ENCODE peak calls at places on chromosome 1, in five cellular contexts. One of them, this sample, is unnamed.

GRCh38 chr1:47998396-47998990 is 1.3 kb upstream of the TRABD2B start:
- ATAC-seq in K562: no peak
- ATAC-seq in GM12878: no peak
- ATAC-seq in HepG2: no peak
- ATAC-seq in upper lobe of left lung: no peak
- ATAC-seq in this sample: no peak

GRCh38 chr1:201259476-201260235 is 23.6 kb upstream of the PKP1 start:
- ATAC-seq in K562: peak
- ATAC-seq in GM12878: no peak
- ATAC-seq in HepG2: no peak
- ATAC-seq in upper lobe of left lung: peak
- ATAC-seq in this sample: peak

GRCh38 chr1:111615874-111616715 is 3.5 kb upstream of the RAP1A start:
- ATAC-seq in K562: no peak
- ATAC-seq in GM12878: peak
- ATAC-seq in HepG2: no peak
- ATAC-seq in upper lobe of left lung: no peak
- ATAC-seq in this sample: no peak

GRCh38 chr1:245019904-245020486 is 134.8 kb upstream of the KIF26B start:
- ATAC-seq in K562: peak
- ATAC-seq in GM12878: peak
- ATAC-seq in HepG2: no peak
- ATAC-seq in upper lobe of left lung: no peak
- ATAC-seq in this sample: no peak

GRCh38 chr1:115373305-115373704 is 35.3 kb upstream of the NGF start:
- ATAC-seq in K562: no peak
- ATAC-seq in GM12878: no peak
- ATAC-seq in HepG2: no peak
- ATAC-seq in upper lobe of left lung: peak
- ATAC-seq in this sample: no peak

GRCh38 chr1:176854725-176855433 is 309.6 kb downstream of the ASTN1 start:
- ATAC-seq in K562: no peak
- ATAC-seq in GM12878: no peak
- ATAC-seq in HepG2: no peak
- ATAC-seq in upper lobe of left lung: no peak
- ATAC-seq in this sample: no peak

GRCh38 chr1:234709473-234710279 is 99.7 kb upstream of the IRF2BP2 start:
- ATAC-seq in K562: peak
- ATAC-seq in GM12878: no peak
- ATAC-seq in HepG2: peak
- ATAC-seq in upper lobe of left lung: peak
- ATAC-seq in this sample: peak

GRCh38 chr1:151391079-151391563 is 8.3 kb upstream of the PSMB4 start:
- ATAC-seq in K562: no peak
- ATAC-seq in GM12878: no peak
- ATAC-seq in HepG2: no peak
- ATAC-seq in upper lobe of left lung: no peak
- ATAC-seq in this sample: no peak

GRCh38 chr1:70227439-70227838 is 6.3 kb downstream of the SRSF11 start:
- ATAC-seq in K562: peak
- ATAC-seq in GM12878: peak
- ATAC-seq in HepG2: peak
- ATAC-seq in upper lobe of left lung: no peak
- ATAC-seq in this sample: no peak

GRCh38 chr1:23747947-23748346 is 4.7 kb downstream of the ELOA start:
- ATAC-seq in K562: no peak
- ATAC-seq in GM12878: no peak
- ATAC-seq in HepG2: no peak
- ATAC-seq in upper lobe of left lung: no peak
- ATAC-seq in this sample: no peak

GRCh38 chr1:19981170-19981506 is 1.7 kb upstream of the PLA2G2A start:
- ATAC-seq in K562: no peak
- ATAC-seq in GM12878: no peak
- ATAC-seq in HepG2: no peak
- ATAC-seq in upper lobe of left lung: no peak
- ATAC-seq in this sample: no peak

GRCh38 chr1:29673669-29674624 is 437.6 kb downstream of the PTPRU start:
- ATAC-seq in K562: no peak
- ATAC-seq in GM12878: no peak
- ATAC-seq in HepG2: no peak
- ATAC-seq in upper lobe of left lung: no peak
- ATAC-seq in this sample: no peak

GRCh38 chr1:198575715-198576641 is 35.5 kb upstream of the ATP6V1G3 start:
- ATAC-seq in K562: no peak
- ATAC-seq in GM12878: peak
- ATAC-seq in HepG2: no peak
- ATAC-seq in upper lobe of left lung: no peak
- ATAC-seq in this sample: no peak

GRCh38 chr1:110523011-110523410 is 4.0 kb upstream of the KCNA10 start:
- ATAC-seq in K562: no peak
- ATAC-seq in GM12878: no peak
- ATAC-seq in HepG2: no peak
- ATAC-seq in upper lobe of left lung: no peak
- ATAC-seq in this sample: peak

GRCh38 chr1:205492774-205493173 is 11.7 kb upstream of the CDK18 start:
- ATAC-seq in K562: no peak
- ATAC-seq in GM12878: no peak
- ATAC-seq in HepG2: peak
- ATAC-seq in upper lobe of left lung: no peak
- ATAC-seq in this sample: peak

GRCh38 chr1:83802023-83802422 is 196.9 kb downstream of the TTLL7 start:
- ATAC-seq in K562: no peak
- ATAC-seq in GM12878: no peak
- ATAC-seq in HepG2: no peak
- ATAC-seq in upper lobe of left lung: no peak
- ATAC-seq in this sample: no peak

GRCh38 chr1:45880930-45881329 is 77.5 kb downstream of the MAST2 start:
- ATAC-seq in K562: no peak
- ATAC-seq in GM12878: no peak
- ATAC-seq in HepG2: no peak
- ATAC-seq in upper lobe of left lung: no peak
- ATAC-seq in this sample: no peak

GRCh38 chr1:94942171-94943128 is 15.5 kb upstream of the CNN3 start:
- ATAC-seq in K562: no peak
- ATAC-seq in GM12878: peak
- ATAC-seq in HepG2: peak
- ATAC-seq in upper lobe of left lung: peak
- ATAC-seq in this sample: no peak

GRCh38 chr1:115557715-115558114 is 84.1 kb upstream of the VANGL1 start:
- ATAC-seq in K562: no peak
- ATAC-seq in GM12878: no peak
- ATAC-seq in HepG2: no peak
- ATAC-seq in upper lobe of left lung: no peak
- ATAC-seq in this sample: no peak

GRCh38 chr1:53948291-53948690 is 2.1 kb downstream of the LRRC42 start:
- ATAC-seq in K562: no peak
- ATAC-seq in GM12878: no peak
- ATAC-seq in HepG2: no peak
- ATAC-seq in upper lobe of left lung: no peak
- ATAC-seq in this sample: no peak

DNA sequence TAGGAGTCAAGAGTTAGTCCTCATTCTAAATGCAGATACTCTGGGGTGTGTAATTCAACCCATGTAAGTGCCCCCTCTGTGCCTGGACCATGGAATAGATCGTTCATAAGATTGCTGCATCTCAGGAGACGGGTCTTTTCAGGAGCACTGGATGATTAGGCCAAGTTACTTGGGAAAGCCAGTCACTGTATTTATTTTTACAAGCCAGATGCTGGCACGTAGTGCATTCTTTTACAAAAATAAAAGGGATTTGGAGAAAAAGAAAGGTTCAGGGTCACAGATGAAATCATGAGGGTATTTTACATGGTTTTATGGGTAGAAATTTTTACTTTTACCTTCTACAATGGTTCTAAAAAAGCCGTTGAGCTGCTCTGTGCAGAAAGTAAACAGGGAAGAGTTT is 102.6 kb upstream of the UBE2U start:
- ATAC-seq in K562: no peak
- ATAC-seq in GM12878: no peak
- ATAC-seq in HepG2: no peak
- ATAC-seq in upper lobe of left lung: no peak
- ATAC-seq in this sample: no peak
- H3K27ac ChIP-seq in K562: no peak
- H3K27ac ChIP-seq in GM12878: no peak
- H3K27ac ChIP-seq in HepG2: no peak
- H3K27ac ChIP-seq in upper lobe of left lung: no peak
- H3K27ac ChIP-seq in this sample: no peak

GRCh38 chr1:202709276-202710041 is 795 bp downstream of the SYT2 start:
- ATAC-seq in K562: peak
- ATAC-seq in GM12878: no peak
- ATAC-seq in HepG2: peak
- ATAC-seq in upper lobe of left lung: no peak
- ATAC-seq in this sample: no peak

GRCh38 chr1:202711949-202712635 is 1.8 kb upstream of the SYT2 start:
- ATAC-seq in K562: no peak
- ATAC-seq in GM12878: no peak
- ATAC-seq in HepG2: no peak
- ATAC-seq in upper lobe of left lung: no peak
- ATAC-seq in this sample: no peak

GRCh38 chr1:202713110-202713509 is 2.9 kb upstream of the SYT2 start:
- ATAC-seq in K562: no peak
- ATAC-seq in GM12878: no peak
- ATAC-seq in HepG2: no peak
- ATAC-seq in upper lobe of left lung: no peak
- ATAC-seq in this sample: no peak

GRCh38 chr1:202708456-202709275 is 1.6 kb downstream of the SYT2 start:
- ATAC-seq in K562: no peak
- ATAC-seq in GM12878: no peak
- ATAC-seq in HepG2: no peak
- ATAC-seq in upper lobe of left lung: no peak
- ATAC-seq in this sample: no peak

DNA sequence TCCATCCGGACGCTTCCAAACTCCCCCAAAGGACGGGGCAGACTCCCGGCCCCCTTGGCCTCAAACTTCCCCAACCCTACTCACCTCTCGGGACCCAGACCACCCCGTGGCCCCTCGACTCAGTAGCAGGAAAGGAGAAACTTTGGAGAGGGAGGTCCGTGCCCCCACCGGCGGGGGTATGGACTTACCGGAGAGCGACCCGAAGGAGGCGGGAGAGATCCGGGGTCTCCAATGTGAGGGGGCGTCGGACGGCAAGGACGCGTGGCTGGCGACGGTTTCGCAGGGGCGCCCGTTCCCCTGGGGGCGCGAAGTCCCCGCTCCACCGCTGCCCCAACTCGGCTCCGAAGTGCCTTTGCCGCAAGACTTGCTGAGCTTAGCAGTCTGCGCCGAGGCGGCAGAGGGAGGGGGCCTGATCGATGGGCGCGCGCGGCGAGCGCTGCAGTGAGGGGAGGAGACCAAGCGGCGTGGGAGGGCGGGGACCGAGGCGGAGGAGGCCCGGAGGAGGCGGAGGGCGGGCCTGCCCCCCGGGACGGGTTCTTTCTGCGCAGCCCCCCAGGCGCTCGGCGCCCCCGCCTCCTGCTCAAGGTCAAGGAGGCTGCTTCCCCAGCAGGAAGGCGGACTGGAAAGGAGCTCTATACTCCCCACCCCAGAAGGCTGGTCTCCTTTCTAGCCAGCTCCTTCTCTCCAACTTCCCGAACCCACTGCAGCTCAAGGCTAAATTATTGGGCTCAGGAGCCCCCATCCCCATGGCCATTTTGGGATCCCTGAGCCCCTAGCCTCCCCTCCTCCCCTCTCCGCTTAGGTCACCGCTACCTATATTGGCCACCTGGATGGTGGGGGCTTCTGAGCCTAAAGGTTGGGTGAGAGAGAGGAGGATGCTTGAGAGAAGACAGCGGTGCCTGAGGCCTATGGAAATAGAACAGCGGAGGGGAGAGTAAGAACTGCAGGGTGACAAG is at the start of gene SYT2:
- ATAC-seq in K562: peak
- ATAC-seq in GM12878: peak
- ATAC-seq in HepG2: peak
- ATAC-seq in upper lobe of left lung: peak
- ATAC-seq in this sample: peak
- TF ChIP-seq POLR2AphosphoS5 in K562: no peak
- TF ChIP-seq POLR2AphosphoS5 in GM12878: no peak
- TF ChIP-seq POLR2AphosphoS5 in HepG2: no peak
- TF ChIP-seq POLR2AphosphoS5 in upper lobe of left lung: no peak
- TF ChIP-seq POLR2AphosphoS5 in this sample: no peak

DNA sequence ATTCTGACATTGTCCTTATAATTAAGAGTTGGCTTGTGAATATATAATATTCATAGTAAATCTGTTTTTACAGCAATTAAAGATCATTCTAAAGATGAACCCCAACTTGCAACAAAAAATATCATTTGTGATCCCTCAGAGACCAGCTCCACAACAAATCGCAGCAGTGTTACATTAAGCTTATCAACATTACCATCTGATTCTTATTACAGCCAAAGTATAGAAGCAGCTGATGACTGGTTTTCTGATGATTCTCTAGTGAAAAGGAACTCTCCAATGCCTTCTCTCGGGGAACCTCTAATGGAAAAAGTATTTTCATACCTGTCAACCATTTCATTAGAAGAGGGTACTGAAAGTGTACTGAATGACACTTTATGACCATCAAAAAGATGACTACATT is 45.4 kb downstream of the C1orf185 start:
- ATAC-seq in K562: no peak
- ATAC-seq in GM12878: no peak
- ATAC-seq in HepG2: no peak
- ATAC-seq in upper lobe of left lung: no peak
- ATAC-seq in this sample: no peak
- TF ChIP-seq EP300 in K562: no peak
- TF ChIP-seq EP300 in GM12878: no peak
- TF ChIP-seq EP300 in HepG2: no peak
- TF ChIP-seq EP300 in upper lobe of left lung: no peak
- TF ChIP-seq EP300 in this sample: no peak

DNA sequence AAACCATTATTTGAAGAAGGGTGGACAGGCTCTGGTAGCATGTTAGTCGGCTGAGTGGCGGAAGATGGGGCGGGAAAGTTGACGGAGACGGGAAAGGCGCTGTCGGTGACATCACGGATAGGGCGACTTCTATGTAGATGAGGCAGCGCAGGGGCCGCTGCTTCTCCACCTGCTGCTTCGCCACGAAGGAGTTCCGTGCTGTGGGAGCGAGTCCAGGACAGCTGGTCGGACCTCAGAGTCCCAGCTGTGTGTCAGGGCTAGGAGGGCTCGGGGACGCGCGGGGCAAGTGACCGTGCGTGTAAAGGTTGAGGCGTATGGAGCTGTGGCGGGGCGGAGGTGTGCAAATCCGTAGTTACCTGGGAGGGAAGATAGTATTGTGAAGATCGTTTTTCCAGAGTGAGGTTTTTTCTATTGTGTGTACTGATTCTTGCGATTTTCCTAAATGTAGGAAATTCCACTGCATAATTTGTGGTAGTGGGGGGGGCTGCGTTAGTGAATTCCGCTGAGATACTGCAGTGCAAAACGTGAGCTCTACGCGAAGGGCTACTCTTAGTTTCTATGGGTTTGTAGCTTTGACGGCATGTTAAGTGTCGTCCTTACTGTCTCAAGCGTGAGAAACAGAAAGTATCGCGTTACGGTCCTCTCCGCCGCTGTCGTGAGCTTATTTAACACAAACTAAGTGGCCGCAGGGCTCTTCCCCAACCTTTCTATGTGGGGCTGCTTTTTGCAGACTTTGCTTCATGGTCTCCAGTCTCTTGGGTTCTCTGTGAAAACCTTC is 111.2 kb upstream of the NBPF11 start:
- ATAC-seq in K562: peak
- ATAC-seq in GM12878: peak
- ATAC-seq in HepG2: peak
- ATAC-seq in upper lobe of left lung: peak
- ATAC-seq in this sample: peak
- H3K27ac ChIP-seq in K562: peak
- H3K27ac ChIP-seq in GM12878: no peak
- H3K27ac ChIP-seq in HepG2: no peak
- H3K27ac ChIP-seq in upper lobe of left lung: no peak
- H3K27ac ChIP-seq in this sample: no peak

GRCh38 chr1:229116114-229116513 is 154.8 kb upstream of the RAB4A start:
- ATAC-seq in K562: no peak
- ATAC-seq in GM12878: no peak
- ATAC-seq in HepG2: no peak
- ATAC-seq in upper lobe of left lung: peak
- ATAC-seq in this sample: peak
- TF ChIP-seq POLR2AphosphoS5 in K562: no peak
- TF ChIP-seq POLR2AphosphoS5 in GM12878: no peak
- TF ChIP-seq POLR2AphosphoS5 in HepG2: no peak
- TF ChIP-seq POLR2AphosphoS5 in upper lobe of left lung: no peak
- TF ChIP-seq POLR2AphosphoS5 in this sample: peak